ENCODE peak calls at places on chromosome 3, in six cellular contexts. One of them, this sample, is unnamed.

GRCh38 chr3:72888546-72889309 is 882 bp downstream of the GXYLT2 start:
- DNase-seq in SK-N-SH: no peak
- DNase-seq in GM12878: no peak
- DNase-seq in HepG2: peak; percentile 51
- DNase-seq in H1: peak; percentile 53
- DNase-seq in K562: peak; percentile 24
- DNase-seq in this sample: no peak

GRCh38 chr3:56987238-56987932 is 73.1 kb upstream of the SPATA12 start:
- DNase-seq in GM12878: no peak
- DNase-seq in SK-N-SH: no peak
- DNase-seq in H1: no peak
- DNase-seq in HepG2: no peak
- DNase-seq in K562: no peak
- DNase-seq in this sample: no peak

GRCh38 chr3:70387889-70388288 is 75.5 kb upstream of the MDFIC2 start:
- DNase-seq in HepG2: no peak
- DNase-seq in GM12878: no peak
- DNase-seq in H1: no peak
- DNase-seq in K562: no peak
- DNase-seq in SK-N-SH: no peak
- DNase-seq in this sample: no peak

GRCh38 chr3:194326192-194327029 is 24.7 kb downstream of the CPN2 start:
- DNase-seq in H1: no peak
- DNase-seq in GM12878: no peak
- DNase-seq in SK-N-SH: no peak
- DNase-seq in HepG2: no peak
- DNase-seq in K562: peak; percentile 50
- DNase-seq in this sample: no peak

GRCh38 chr3:30043156-30043555 is 563.2 kb upstream of the TGFBR2 start:
- DNase-seq in SK-N-SH: no peak
- DNase-seq in HepG2: no peak
- DNase-seq in H1: no peak
- DNase-seq in K562: no peak
- DNase-seq in GM12878: no peak
- DNase-seq in this sample: no peak

GRCh38 chr3:37053337-37053736 is 60.0 kb downstream of the MLH1 start:
- DNase-seq in HepG2: no peak
- DNase-seq in SK-N-SH: no peak
- DNase-seq in K562: no peak
- DNase-seq in GM12878: no peak
- DNase-seq in H1: no peak
- DNase-seq in this sample: no peak

GRCh38 chr3:25508901-25509300 is 80.8 kb downstream of the RARB start:
- DNase-seq in HepG2: no peak
- DNase-seq in GM12878: no peak
- DNase-seq in H1: no peak
- DNase-seq in K562: no peak
- DNase-seq in SK-N-SH: no peak
- DNase-seq in this sample: no peak

GRCh38 chr3:188296761-188297689 is 143.1 kb downstream of the LPP start:
- DNase-seq in SK-N-SH: no peak
- DNase-seq in H1: no peak
- DNase-seq in HepG2: peak; percentile 93
- DNase-seq in K562: no peak
- DNase-seq in GM12878: no peak
- DNase-seq in this sample: peak; percentile 76

GRCh38 chr3:172202797-172203196 is 163.4 kb downstream of the FNDC3B start:
- DNase-seq in HepG2: no peak
- DNase-seq in H1: no peak
- DNase-seq in K562: no peak
- DNase-seq in GM12878: no peak
- DNase-seq in SK-N-SH: no peak
- DNase-seq in this sample: no peak

GRCh38 chr3:172199850-172200369 is 160.5 kb downstream of the FNDC3B start:
- DNase-seq in SK-N-SH: no peak
- DNase-seq in K562: no peak
- DNase-seq in GM12878: no peak
- DNase-seq in H1: no peak
- DNase-seq in HepG2: no peak
- DNase-seq in this sample: no peak

GRCh38 chr3:172203522-172204258 is 164.3 kb downstream of the FNDC3B start:
- DNase-seq in HepG2: peak; percentile 98
- DNase-seq in GM12878: no peak
- DNase-seq in H1: no peak
- DNase-seq in K562: no peak
- DNase-seq in SK-N-SH: no peak
- DNase-seq in this sample: no peak

GRCh38 chr3:172201990-172202318 is 162.6 kb downstream of the FNDC3B start:
- DNase-seq in GM12878: no peak
- DNase-seq in K562: peak; percentile 17
- DNase-seq in SK-N-SH: no peak
- DNase-seq in HepG2: no peak
- DNase-seq in H1: no peak
- DNase-seq in this sample: peak; percentile 23

DNA sequence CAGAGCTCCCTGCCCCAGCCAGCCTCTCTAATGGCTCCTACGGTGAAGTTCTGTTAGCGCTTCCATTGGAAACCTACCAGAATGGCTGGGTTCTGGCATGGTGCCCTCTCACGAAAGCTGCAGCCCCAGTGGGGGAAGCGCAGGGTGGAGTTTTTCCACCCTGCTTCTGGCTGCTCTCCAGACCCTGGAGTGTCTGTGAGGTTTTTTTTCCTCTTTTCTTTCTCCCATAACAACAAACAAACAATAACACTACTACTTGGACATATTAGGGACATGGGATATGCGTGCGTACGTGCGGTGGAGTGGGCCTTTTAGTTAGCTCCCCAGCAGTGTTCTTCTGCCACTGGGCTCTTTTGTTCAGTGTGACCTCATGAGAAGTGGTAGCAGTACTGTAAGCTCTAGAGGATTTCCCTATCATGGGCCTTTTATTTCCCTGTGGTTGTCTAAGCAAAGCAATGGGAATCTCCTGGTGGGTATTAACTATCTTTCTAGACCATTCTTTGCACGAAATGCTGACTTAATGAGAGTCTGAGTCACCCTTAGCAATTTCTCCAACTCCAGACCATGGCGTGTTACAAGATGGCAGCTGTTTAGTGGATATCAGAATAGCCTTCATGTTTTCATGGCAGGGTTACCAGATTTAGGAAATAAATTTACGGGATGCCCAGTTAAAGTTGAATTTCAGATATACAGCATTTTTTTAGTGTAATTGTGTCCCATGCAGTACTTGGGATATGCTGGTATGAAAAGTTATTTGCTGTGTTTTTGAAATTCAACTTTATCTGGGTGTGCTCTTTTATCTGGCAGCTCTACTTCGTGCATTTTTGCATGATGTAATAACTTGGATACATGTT is 162.0 kb downstream of the FNDC3B start:
- DNase-seq in H1: no peak
- DNase-seq in SK-N-SH: peak; percentile 26
- DNase-seq in HepG2: no peak
- DNase-seq in K562: peak; percentile 66
- DNase-seq in GM12878: no peak
- DNase-seq in this sample: peak; percentile 45
- H3K4me3 ChIP-seq in H1: no peak overlapping the region
- H3K4me3 ChIP-seq in SK-N-SH: no peak overlapping the region
- H3K4me3 ChIP-seq in HepG2: no peak overlapping the region
- H3K4me3 ChIP-seq in K562: no peak overlapping the region
- H3K4me3 ChIP-seq in GM12878: no peak overlapping the region
- H3K4me3 ChIP-seq in this sample: no peak overlapping the region

GRCh38 chr3:3800685-3801509 is 1.7 kb downstream of the LRRN1 start:
- DNase-seq in HepG2: no peak
- DNase-seq in K562: no peak
- DNase-seq in H1: peak; percentile 58
- DNase-seq in GM12878: no peak
- DNase-seq in SK-N-SH: peak; percentile 61
- DNase-seq in this sample: no peak

GRCh38 chr3:3800076-3800448 is 831 bp downstream of the LRRN1 start:
- DNase-seq in H1: no peak
- DNase-seq in GM12878: no peak
- DNase-seq in HepG2: no peak
- DNase-seq in SK-N-SH: peak; percentile 78
- DNase-seq in K562: no peak
- DNase-seq in this sample: no peak

GRCh38 chr3:3801510-3801841 is 2.2 kb downstream of the LRRN1 start:
- DNase-seq in GM12878: no peak
- DNase-seq in HepG2: no peak
- DNase-seq in H1: no peak
- DNase-seq in K562: no peak
- DNase-seq in SK-N-SH: no peak
- DNase-seq in this sample: no peak

GRCh38 chr3:3798641-3799113 is 554 bp upstream of the LRRN1 start:
- DNase-seq in K562: no peak
- DNase-seq in H1: peak; percentile 74
- DNase-seq in GM12878: no peak
- DNase-seq in SK-N-SH: peak; percentile 66
- DNase-seq in HepG2: no peak
- DNase-seq in this sample: no peak

DNA sequence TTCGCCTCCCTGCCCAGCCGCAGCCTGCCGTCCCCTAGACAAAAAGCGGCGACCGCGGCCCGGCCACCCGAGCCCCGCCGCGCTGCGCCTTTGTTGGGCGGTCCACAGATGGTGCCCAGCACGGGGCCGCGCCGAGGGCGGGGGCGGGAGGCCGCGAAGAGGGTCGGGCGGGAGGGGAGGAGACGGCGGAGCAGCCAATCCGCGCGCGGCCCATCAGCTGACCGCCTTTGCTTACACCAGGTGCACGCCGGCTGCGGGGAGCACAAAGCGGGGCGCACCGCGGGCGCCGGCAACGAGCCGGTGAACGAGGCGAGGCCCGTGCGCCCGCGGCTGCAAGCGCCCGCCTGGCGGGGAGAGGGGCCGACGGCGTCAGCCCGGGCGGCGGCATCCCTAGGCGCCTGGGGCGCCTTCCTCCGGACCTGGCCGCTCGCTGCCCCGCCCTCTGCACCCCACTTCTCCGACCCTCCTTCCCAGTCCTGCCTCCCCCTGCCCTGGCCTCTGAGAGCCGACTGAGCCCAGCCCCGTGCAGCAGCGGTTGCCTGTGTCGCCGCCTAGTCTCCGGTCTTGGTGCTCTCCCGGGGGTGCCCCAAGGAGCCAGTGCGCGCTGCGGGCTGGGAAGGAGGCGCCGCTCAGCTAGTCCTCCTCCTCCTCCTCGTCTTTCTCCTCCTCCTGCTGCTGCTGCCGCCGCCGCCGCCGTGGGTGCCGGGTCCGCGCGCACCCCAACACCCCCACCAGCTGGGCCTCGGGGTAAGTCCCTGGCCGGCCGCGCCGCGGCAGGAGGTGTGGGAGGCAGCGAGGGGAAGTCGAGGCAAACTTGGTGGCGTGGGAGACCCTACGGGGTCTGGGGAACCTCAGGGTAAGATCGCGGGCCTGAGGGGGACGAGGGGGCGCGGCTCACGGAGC is at the start of gene LRRN1:
- DNase-seq in HepG2: no peak
- DNase-seq in SK-N-SH: peak; percentile 95
- DNase-seq in GM12878: no peak
- DNase-seq in K562: no peak
- DNase-seq in H1: peak; percentile 88
- DNase-seq in this sample: no peak
- H3K27ac ChIP-seq in HepG2: no peak within 1 kb of the TSS
- H3K27ac ChIP-seq in SK-N-SH: peak within 1 kb of the TSS; percentile 62
- H3K27ac ChIP-seq in GM12878: no peak within 1 kb of the TSS
- H3K27ac ChIP-seq in K562: no peak within 1 kb of the TSS
- H3K27ac ChIP-seq in H1: peak within 1 kb of the TSS; percentile 93
- H3K27ac ChIP-seq in this sample: no peak within 1 kb of the TSS

GRCh38 chr3:192878374-192878773 is 39.3 kb downstream of the MB21D2 start:
- DNase-seq in K562: no peak
- DNase-seq in H1: no peak
- DNase-seq in GM12878: no peak
- DNase-seq in SK-N-SH: no peak
- DNase-seq in HepG2: no peak
- DNase-seq in this sample: no peak

GRCh38 chr3:192881159-192881786 is 36.4 kb downstream of the MB21D2 start:
- DNase-seq in H1: no peak
- DNase-seq in K562: no peak
- DNase-seq in GM12878: no peak
- DNase-seq in HepG2: no peak
- DNase-seq in SK-N-SH: no peak
- DNase-seq in this sample: no peak

GRCh38 chr3:192879346-192880031 is 38.2 kb downstream of the MB21D2 start:
- DNase-seq in H1: no peak
- DNase-seq in K562: no peak
- DNase-seq in SK-N-SH: peak; percentile 24
- DNase-seq in GM12878: no peak
- DNase-seq in HepG2: peak; percentile 83
- DNase-seq in this sample: no peak

GRCh38 chr3:192870785-192871184 is 46.9 kb downstream of the MB21D2 start:
- DNase-seq in SK-N-SH: no peak
- DNase-seq in K562: no peak
- DNase-seq in HepG2: no peak
- DNase-seq in H1: no peak
- DNase-seq in GM12878: no peak
- DNase-seq in this sample: no peak

DNA sequence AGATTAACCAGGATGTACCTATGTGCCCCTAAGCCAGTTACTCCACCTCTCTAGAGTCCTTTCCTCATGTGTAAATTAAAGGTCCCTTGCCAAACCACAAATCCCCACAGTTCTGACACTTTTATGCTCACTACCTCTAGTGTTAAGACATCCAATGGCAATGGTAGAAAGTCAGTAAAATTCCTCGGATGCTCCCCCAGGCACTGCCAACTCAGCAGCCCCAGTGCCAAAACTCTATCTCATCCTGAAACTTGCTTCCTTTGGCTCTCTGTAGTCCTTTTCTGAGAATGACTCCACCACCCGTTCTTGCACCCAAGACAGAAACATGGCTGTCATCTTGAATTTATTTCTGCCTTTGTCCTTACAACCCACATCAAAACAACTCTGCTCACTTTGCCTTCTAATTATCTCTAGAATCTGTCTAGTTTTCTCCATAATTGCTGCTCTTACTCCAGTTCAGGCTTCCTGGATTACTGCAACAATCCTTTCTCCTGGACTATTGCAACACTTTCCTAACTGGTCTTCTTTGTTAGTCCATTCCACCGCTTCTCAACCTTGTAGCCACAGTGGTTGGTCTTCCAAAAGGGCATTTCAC is 41.6 kb downstream of the MB21D2 start:
- DNase-seq in SK-N-SH: no peak
- DNase-seq in K562: no peak
- DNase-seq in HepG2: peak; percentile 74
- DNase-seq in H1: no peak
- DNase-seq in GM12878: no peak
- DNase-seq in this sample: no peak
- TF ChIP-seq GABPA in SK-N-SH: no peak
- TF ChIP-seq GABPA in K562: no peak
- TF ChIP-seq GABPA in HepG2: no peak
- TF ChIP-seq GABPA in H1: no peak
- TF ChIP-seq GABPA in GM12878: no peak
- TF ChIP-seq GABPA in this sample: no peak

DNA sequence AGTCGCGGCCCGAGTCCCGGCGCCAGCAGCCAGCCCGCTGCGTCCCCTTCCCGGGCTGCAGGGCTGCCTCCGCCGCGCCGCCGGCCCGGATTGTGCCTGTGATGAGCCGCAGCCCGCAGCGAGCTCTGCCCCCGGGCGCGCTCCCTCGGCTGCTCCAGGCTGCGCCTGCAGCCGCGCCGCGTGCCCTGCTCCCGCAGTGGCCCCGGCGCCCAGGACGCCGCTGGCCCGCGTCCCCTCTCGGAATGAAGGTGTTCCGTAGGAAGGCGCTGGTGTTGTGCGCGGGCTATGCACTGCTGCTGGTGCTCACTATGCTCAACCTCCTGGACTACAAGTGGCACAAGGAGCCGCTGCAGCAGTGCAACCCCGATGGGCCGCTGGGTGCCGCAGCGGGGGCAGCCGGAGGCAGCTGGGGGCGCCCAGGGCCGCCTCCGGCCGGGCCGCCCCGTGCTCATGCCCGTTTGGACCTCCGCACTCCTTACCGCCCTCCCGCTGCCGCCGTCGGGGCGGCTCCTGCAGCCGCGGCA is 1.2 kb downstream of the CHST2 start:
- DNase-seq in K562: peak; percentile 43
- DNase-seq in SK-N-SH: peak; percentile 50
- DNase-seq in GM12878: no peak
- DNase-seq in HepG2: no peak
- DNase-seq in H1: peak; percentile 66
- DNase-seq in this sample: no peak
- H3K4me3 ChIP-seq in K562: peak overlapping the region; percentile 89
- H3K4me3 ChIP-seq in SK-N-SH: peak overlapping the region; percentile 61
- H3K4me3 ChIP-seq in GM12878: peak overlapping the region; percentile 94
- H3K4me3 ChIP-seq in HepG2: peak overlapping the region; percentile 16
- H3K4me3 ChIP-seq in H1: peak overlapping the region; percentile 70
- H3K4me3 ChIP-seq in this sample: peak overlapping the region; percentile 63

This sample was measured in HL-60.